ENCODE peak calls at places on chromosomes 12 and 14, in eight cellular contexts. C is upper lobe of right lung, K is spleen, N is IMR-90, Q is lower lobe of right lung, S is neural progenitor cell, Y is Peyer's patch, L is esophagus squamous epithelium. X is an unnamed sample.

GRCh38 chr12:58750484-58750883 is 169.8 kb downstream of the LRIG3 start:
- DNase-seq in L (no peak), S (no peak), C (no peak), Q (no peak), K (no peak), N (peak; percentile 98), Y (no peak), X (no peak)

GRCh38 chr12:32486158-32486557 is 86.8 kb downstream of the FGD4 start:
- DNase-seq in C (no peak), L (no peak), N (no peak), S (no peak), K (no peak), Q (no peak), Y (no peak), X (no peak)

GRCh38 chr14:31269599-31270195 is 62.1 kb upstream of the HECTD1 start:
- DNase-seq in Q (no peak), C (no peak), N (peak; percentile 57), Y (no peak), S (no peak), K (no peak), L (no peak), X (no peak)

GRCh38 chr14:36390718-36391117 is 70.3 kb upstream of the MBIP start:
- DNase-seq in C (no peak), K (no peak), S (no peak), Q (no peak), L (no peak), N (no peak), Y (no peak), X (no peak)

GRCh38 chr14:32075636-32076277 is 1.3 kb upstream of the ARHGAP5 start:
- DNase-seq in Y (no peak), Q (peak; percentile 67), N (peak; percentile 2), L (no peak), C (no peak), K (peak; percentile 87), S (peak; percentile 52), X (no peak)

GRCh38 chr12:130976171-130976720 is 22.5 kb downstream of the ADGRD1 start:
- DNase-seq in L (no peak), Y (no peak), Q (no peak), K (no peak), S (no peak), C (peak; percentile 40), N (no peak), X (no peak)

GRCh38 chr12:19529933-19530630 is 90.8 kb downstream of the AEBP2 start:
- DNase-seq in S (no peak), C (no peak), L (no peak), K (no peak), Q (no peak), N (peak; percentile 59), Y (no peak), X (no peak)

GRCh38 chr14:104280902-104281767 is 142.7 kb downstream of the KIF26A start:
- DNase-seq in C (peak; percentile 53), K (peak; percentile 63), L (no peak), S (peak; percentile 30), Q (peak; percentile 42), N (no peak), Y (peak; percentile 44), X (no peak)

GRCh38 chr14:102629700-102630365 is 37.4 kb downstream of the RCOR1 start:
- DNase-seq in C (no peak), L (no peak), S (peak; percentile 21), Q (no peak), N (peak; percentile 25), K (no peak), Y (no peak), X (no peak)

GRCh38 chr12:59780605-59781135 is 184.8 kb downstream of the SLC16A7 start:
- DNase-seq in S (peak; percentile 50), L (no peak), K (no peak), N (peak; percentile 47), Q (no peak), C (no peak), Y (no peak), X (peak; percentile 25)

GRCh38 chr12:122987086-122987951 is 6.8 kb downstream of the ARL6IP4 start:
- DNase-seq in C (no peak), K (peak; percentile 69), Y (no peak), S (no peak), L (no peak), N (no peak), Q (no peak), X (no peak)

GRCh38 chr12:47781479-47782371 is 8.7 kb downstream of the SLC48A1 start:
- DNase-seq in Q (peak; percentile 38), Y (no peak), S (no peak), N (no peak), C (peak; percentile 60), L (no peak), K (peak; percentile 76), X (no peak)

GRCh38 chr12:47779301-47779942 is 6.4 kb downstream of the SLC48A1 start:
- DNase-seq in Y (peak; percentile 92), S (peak; percentile 90), C (peak; percentile 92), N (peak; percentile 79), L (peak; percentile 32), Q (peak; percentile 86), K (peak; percentile 96), X (peak; percentile 86)

GRCh38 chr12:47778842-47779241 is 5.8 kb downstream of the SLC48A1 start:
- DNase-seq in C (peak; percentile 63), N (no peak), S (no peak), Q (peak; percentile 46), L (no peak), Y (no peak), K (peak; percentile 80), X (no peak)

GRCh38 chr12:47777741-47778558 is 4.9 kb downstream of the SLC48A1 start:
- DNase-seq in Q (peak; percentile 57), Y (no peak), S (no peak), K (peak; percentile 83), L (no peak), N (no peak), C (peak; percentile 63), X (no peak)

GRCh38 chr12:47779943-47780504 is 7.0 kb downstream of the SLC48A1 start:
- DNase-seq in C (no peak), K (peak; percentile 49), Q (peak; percentile 35), L (no peak), S (no peak), Y (no peak), N (no peak), X (no peak)
- H3K4me1 ChIP-seq in C (peaks cover 39% of the 10 kb centered on the region), K (peaks cover 24% of the 10 kb centered on the region), Q (peaks cover 46% of the 10 kb centered on the region), L (peaks cover 97% of the 10 kb centered on the region), S (peaks cover 15% of the 10 kb centered on the region), Y (no peaks in the 10 kb centered on the region), N (peaks cover 21% of the 10 kb centered on the region), X (peaks cover 4% of the 10 kb centered on the region)

DNA sequence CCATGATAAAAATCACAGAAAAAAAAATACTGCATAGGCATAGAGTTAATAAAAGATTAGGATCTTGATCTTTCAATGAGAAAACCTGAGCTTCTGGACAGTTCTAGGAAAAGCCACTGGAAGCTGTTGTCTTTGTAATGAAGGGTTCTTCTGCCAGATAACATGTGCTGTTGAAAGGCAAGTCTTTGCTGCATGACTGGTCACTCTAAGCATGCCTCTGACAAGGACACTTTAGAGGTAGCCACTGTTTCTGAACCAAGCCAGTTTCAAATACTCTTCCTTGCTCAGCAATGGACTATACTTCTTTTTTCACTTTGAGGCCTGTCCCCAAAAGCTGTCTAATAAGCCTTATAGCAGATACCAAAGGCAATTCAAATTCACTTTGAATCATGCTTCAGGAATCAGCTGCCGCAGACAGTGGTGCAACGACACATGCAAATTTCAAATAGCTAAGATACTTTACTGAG is 70.2 kb downstream of the BTG1 start:
- DNase-seq in L (no peak), S (peak; percentile 54), Y (no peak), N (peak; percentile 72), C (no peak), Q (no peak), K (no peak), X (no peak)
- H3K4me1 ChIP-seq in L (peaks cover 28% of the 10 kb centered on the region), S (peaks cover 18% of the 10 kb centered on the region), Y (no peaks in the 10 kb centered on the region), N (peaks cover 24% of the 10 kb centered on the region), C (peaks cover 45% of the 10 kb centered on the region), Q (peaks cover 32% of the 10 kb centered on the region), K (no peaks in the 10 kb centered on the region), X (peaks cover 19% of the 10 kb centered on the region)

DNA sequence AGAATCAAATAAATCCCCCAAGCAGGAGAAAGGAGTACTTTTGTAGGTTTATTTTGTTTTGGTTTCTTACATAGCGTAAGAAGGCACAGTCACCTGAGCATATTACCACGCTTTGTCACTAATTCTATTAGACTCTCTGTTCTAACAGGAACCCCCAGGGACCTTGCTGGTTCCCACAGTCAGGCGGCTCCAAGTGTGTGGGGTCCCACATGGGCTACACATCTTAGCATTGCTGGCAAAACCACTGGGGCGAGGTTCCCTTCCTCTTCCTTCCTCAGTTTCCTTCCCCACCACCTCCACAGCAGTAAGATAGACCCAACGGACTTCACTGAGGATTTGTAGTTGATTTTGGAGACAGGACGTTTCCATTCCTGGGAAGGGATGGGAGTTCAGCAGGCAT is 49.1 kb downstream of the TMEM132C start:
- DNase-seq in L (no peak), C (no peak), K (no peak), Y (no peak), Q (no peak), S (no peak), N (no peak), X (no peak)
- H3K4me1 ChIP-seq in L (peaks cover 11% of the 10 kb centered on the region), C (no peaks in the 10 kb centered on the region), K (no peaks in the 10 kb centered on the region), Y (no peaks in the 10 kb centered on the region), Q (no peaks in the 10 kb centered on the region), S (peaks cover 9% of the 10 kb centered on the region), N (no peaks in the 10 kb centered on the region), X (no peaks in the 10 kb centered on the region)

DNA sequence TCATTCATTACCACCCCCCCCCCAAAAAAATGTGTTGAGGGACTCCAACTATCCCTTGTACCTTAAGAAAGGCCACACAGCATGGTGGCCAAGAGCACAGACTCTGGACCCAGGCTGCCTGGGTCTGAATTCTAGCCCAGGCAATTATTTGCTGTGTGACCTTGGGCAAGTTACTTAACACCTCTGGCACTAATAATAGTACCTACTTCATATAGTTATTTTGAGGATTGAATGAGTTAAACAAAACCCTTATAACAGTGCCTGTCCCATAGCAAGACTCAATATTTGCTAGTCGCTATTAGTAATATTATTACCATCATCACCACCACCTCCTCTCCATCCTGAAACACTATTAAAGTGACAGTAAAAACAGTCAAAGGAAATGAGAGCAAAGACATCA is 37.2 kb downstream of the NT5DC3 start:
- DNase-seq in N (no peak), K (no peak), Q (no peak), L (no peak), C (no peak), S (no peak), Y (no peak), X (no peak)
- H3K4me1 ChIP-seq in N (peaks cover 28% of the 10 kb centered on the region), K (peaks cover 8% of the 10 kb centered on the region), Q (peaks cover 48% of the 10 kb centered on the region), L (peaks cover 69% of the 10 kb centered on the region), C (peaks cover 39% of the 10 kb centered on the region), S (no peaks in the 10 kb centered on the region), Y (peaks cover 4% of the 10 kb centered on the region), X (no peaks in the 10 kb centered on the region)